ENCODE peak calls at places on chromosome 4, in ten cellular contexts. G, S, V, M, W, K, F, P, T and I are unnamed samples.

GRCh38 chr4:55312491-55313101 is 33.4 kb upstream of the SRD5A3 start:
- DNase-seq in G (peak; percentile 9), K (no peak), W (no peak), T (peak; percentile 37), M (no peak), P (peak; percentile 75), F (no peak), S (peak; percentile 32), V (peak; percentile 46), I (no peak)

GRCh38 chr4:107520368-107520767 is 199.7 kb downstream of the PAPSS1 start:
- DNase-seq in W (no peak), T (no peak), S (no peak), V (no peak), G (no peak), M (no peak), F (no peak), P (no peak), K (no peak), I (no peak)

GRCh38 chr4:10716163-10716562 is 31.6 kb upstream of the CLNK start:
- DNase-seq in V (no peak), G (no peak), K (no peak), T (no peak), W (no peak), M (no peak), S (no peak), F (no peak), P (peak; percentile 16), I (no peak)

GRCh38 chr4:10762541-10762940 is 78.0 kb upstream of the CLNK start:
- DNase-seq in G (no peak), T (no peak), W (no peak), K (no peak), S (peak; percentile 87), V (peak; percentile 83), M (no peak), P (peak; percentile 75), F (no peak), I (no peak)

GRCh38 chr4:159352609-159353008 is 249.7 kb downstream of the RAPGEF2 start:
- DNase-seq in W (no peak), G (no peak), F (no peak), V (no peak), T (no peak), K (no peak), S (no peak), P (no peak), M (no peak), I (no peak)

GRCh38 chr4:60805500-60806313 is 394.4 kb upstream of the ADGRL3 start:
- DNase-seq in V (peak; percentile 68), K (no peak), G (peak; percentile 6), F (no peak), M (no peak), T (no peak), P (peak; percentile 21), W (no peak), S (no peak), I (no peak)

GRCh38 chr4:45453258-45453841 is 670.5 kb downstream of the GABRG1 start:
- DNase-seq in K (no peak), G (peak; percentile 39), T (peak; percentile 20), P (peak; percentile 34), S (peak; percentile 1), F (peak; percentile 38), W (no peak), V (peak; percentile 34), M (no peak), I (no peak)

GRCh38 chr4:27398911-27399310 is 538.3 kb downstream of the STIM2 start:
- DNase-seq in K (no peak), V (no peak), W (no peak), S (no peak), T (no peak), G (no peak), F (no peak), P (peak; percentile 30), M (no peak), I (no peak)

GRCh38 chr4:46730075-46730474 is 179.0 kb downstream of the COX7B2 start:
- DNase-seq in P (no peak), F (no peak), K (no peak), W (no peak), V (no peak), T (no peak), M (no peak), G (no peak), S (no peak), I (no peak)

GRCh38 chr4:145485120-145485519 is 3.5 kb downstream of the SMAD1 start:
- DNase-seq in W (no peak), P (no peak), F (no peak), K (no peak), V (no peak), M (no peak), G (no peak), S (no peak), T (no peak), I (no peak)

GRCh38 chr4:79241846-79242245 is 84.0 kb downstream of the NAA11 start:
- DNase-seq in F (no peak), T (no peak), W (no peak), P (peak; percentile 53), G (no peak), V (peak; percentile 65), M (no peak), S (peak; percentile 15), K (no peak), I (no peak)

GRCh38 chr4:80335554-80336358 is at the start of gene CFAP299:
- DNase-seq in P (peak; percentile 86), G (peak; percentile 72), F (peak; percentile 40), V (peak; percentile 90), W (peak; percentile 42), K (peak; percentile 65), T (peak; percentile 89), M (peak; percentile 8), S (no peak), I (peak; percentile 90)

GRCh38 chr4:7828011-7828720 is 111.5 kb downstream of the AFAP1 start:
- DNase-seq in M (no peak), K (peak; percentile 34), W (no peak), S (peak; percentile 99), T (no peak), V (peak; percentile 27), P (peak; percentile 100), G (peak; percentile 55), F (no peak), I (peak; percentile 86)

GRCh38 chr4:15891312-15891711 is 47.2 kb downstream of the FGFBP1 start:
- DNase-seq in T (no peak), G (peak; percentile 29), S (no peak), W (no peak), K (no peak), F (no peak), M (no peak), V (peak; percentile 2), P (no peak), I (no peak)

GRCh38 chr4:151276787-151277557 is at the start of gene PRSS48:
- DNase-seq in T (peak; percentile 78), G (peak; percentile 50), V (peak; percentile 37), W (no peak), S (peak; percentile 39), F (peak; percentile 33), P (peak; percentile 54), K (peak; percentile 41), M (peak; percentile 7), I (no peak)